ENCODE peak calls at places on chromosomes 5 and 9, in ten cellular contexts. O is stomach, G is body of pancreas, V is HCT116, F is ovary, A is transverse colon, L is endothelial cell of umbilical vein, E is tibial nerve, H is A549, J is uterus. I is an unnamed sample.

GRCh38 chr9:68947015-68947414 is 66.9 kb downstream of the PRKACG start:
- DNase-seq in O (no peak), G (no peak), V (no peak), F (no peak), A (no peak), L (no peak), E (no peak), H (no peak), J (no peak), I (no peak)

GRCh38 chr5:150789943-150790611 is 11.5 kb downstream of the SMIM3 start:
- DNase-seq in O (no peak), G (peak; percentile 35), V (peak; percentile 85), F (no peak), A (peak; percentile 31), L (peak; percentile 87), E (peak; percentile 21), H (no peak), J (peak; percentile 76), I (no peak)

GRCh38 chr5:110957934-110958333 is 113.6 kb upstream of the TSLP start:
- DNase-seq in O (no peak), G (no peak), V (no peak), F (no peak), A (no peak), L (no peak), E (no peak), H (no peak), J (no peak), I (no peak)

GRCh38 chr9:22044583-22044982 is 35.5 kb upstream of the CDKN2B start:
- DNase-seq in O (no peak), G (no peak), V (no peak), F (no peak), A (no peak), L (peak; percentile 87), E (no peak), H (no peak), J (no peak), I (no peak)

GRCh38 chr5:75611324-75612210 is at the start of gene ANKDD1B:
- DNase-seq in O (peak; percentile 38), G (peak; percentile 57), V (no peak), F (peak; percentile 58), A (peak; percentile 34), L (peak; percentile 60), E (no peak), H (peak; percentile 60), J (peak; percentile 31), I (no peak)

GRCh38 chr5:16937023-16937379 is 913 bp upstream of the MYO10 start:
- DNase-seq in O (peak; percentile 77), G (peak; percentile 87), V (no peak), F (no peak), A (peak; percentile 75), L (no peak), E (no peak), H (no peak), J (no peak), I (no peak)

GRCh38 chr5:67281874-67282273 is 85.3 kb upstream of the CD180 start:
- DNase-seq in O (no peak), G (no peak), V (no peak), F (no peak), A (no peak), L (no peak), E (no peak), H (no peak), J (no peak), I (no peak)

GRCh38 chr5:154189256-154189818 is 1.2 kb upstream of the GALNT10 start:
- DNase-seq in O (no peak), G (no peak), V (no peak), F (peak; percentile 52), A (peak; percentile 29), L (peak; percentile 8), E (no peak), H (no peak), J (no peak), I (no peak)

GRCh38 chr9:132597073-132597775 is 14.8 kb downstream of the BARHL1 start:
- DNase-seq in O (no peak), G (peak; percentile 19), V (no peak), F (no peak), A (no peak), L (no peak), E (no peak), H (no peak), J (no peak), I (no peak)

GRCh38 chr9:90822866-90823265 is 21.2 kb downstream of the SYK start:
- DNase-seq in O (no peak), G (no peak), V (no peak), F (no peak), A (no peak), L (no peak), E (no peak), H (no peak), J (no peak), I (no peak)

GRCh38 chr9:86175743-86176456 is 76.5 kb upstream of the GOLM1 start:
- DNase-seq in O (no peak), G (peak; percentile 6), V (no peak), F (no peak), A (no peak), L (no peak), E (no peak), H (no peak), J (no peak), I (no peak)

GRCh38 chr5:149488645-149489306 is 62.5 kb downstream of the CSNK1A1 start:
- DNase-seq in O (no peak), G (no peak), V (no peak), F (no peak), A (peak; percentile 36), L (no peak), E (no peak), H (no peak), J (no peak), I (no peak)

GRCh38 chr5:149487672-149488071 is 63.6 kb downstream of the CSNK1A1 start:
- DNase-seq in O (no peak), G (no peak), V (no peak), F (no peak), A (no peak), L (no peak), E (no peak), H (no peak), J (no peak), I (no peak)

GRCh38 chr5:149489605-149490037 is 61.6 kb downstream of the CSNK1A1 start:
- DNase-seq in O (no peak), G (peak; percentile 33), V (no peak), F (no peak), A (no peak), L (peak; percentile 62), E (no peak), H (no peak), J (no peak), I (no peak)

GRCh38 chr5:149486726-149487635 is 64.3 kb downstream of the CSNK1A1 start:
- DNase-seq in O (no peak), G (no peak), V (no peak), F (no peak), A (no peak), L (peak; percentile 44), E (no peak), H (no peak), J (no peak), I (no peak)

DNA sequence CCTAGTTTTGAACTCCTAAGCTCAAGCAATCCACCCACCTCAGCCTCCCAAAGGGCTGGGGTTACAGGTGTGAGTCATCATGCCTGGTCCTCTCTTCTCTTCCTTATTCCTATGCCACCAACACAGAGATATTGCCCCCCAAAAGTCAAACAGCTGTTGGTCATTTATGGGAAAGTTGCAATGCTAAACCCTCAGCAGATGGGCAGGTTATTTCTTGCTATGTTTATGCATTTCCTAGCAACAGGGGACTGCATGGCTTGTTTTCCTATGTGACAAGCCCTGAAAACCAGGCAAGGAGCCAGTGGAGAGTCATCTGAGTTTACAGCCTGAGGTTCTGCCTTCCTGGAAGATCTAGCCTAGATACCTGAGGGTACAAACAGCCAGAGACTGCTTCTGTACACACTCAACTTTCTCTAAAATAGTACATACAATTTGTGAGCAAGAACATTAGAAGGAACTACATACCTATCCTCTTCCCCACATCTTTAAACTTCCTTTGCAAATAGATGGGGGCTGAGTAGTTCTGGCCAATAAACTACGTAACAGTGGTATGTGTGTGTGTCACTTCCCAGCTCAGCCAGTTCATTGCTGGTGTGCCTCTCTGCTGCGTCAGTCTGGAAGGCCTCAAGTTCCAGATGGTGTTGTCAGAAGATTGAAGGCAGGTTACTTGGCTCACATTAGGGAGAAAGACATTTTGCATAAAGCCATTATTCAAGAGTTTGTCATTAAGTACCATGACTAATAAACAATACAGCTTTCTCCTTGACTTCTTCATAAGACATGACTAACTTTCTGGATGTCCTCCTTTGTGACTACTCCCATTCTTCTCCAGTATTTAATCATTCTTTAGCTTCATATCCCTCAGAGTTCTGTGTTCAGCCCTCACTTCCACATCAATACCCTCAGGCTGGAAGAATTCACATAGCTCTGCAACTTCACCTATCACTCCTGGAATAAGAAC is 65.3 kb downstream of the CSNK1A1 start:
- DNase-seq in O (peak; percentile 79), G (peak; percentile 89), V (peak; percentile 90), F (no peak), A (peak; percentile 90), L (peak; percentile 98), E (peak; percentile 55), H (peak; percentile 63), J (peak; percentile 91), I (peak; percentile 69)
- TF ChIP-seq POLR2A in O (no peak), G (no peak), V (no peak), F (no peak), A (peak; percentile 57), L (peak; percentile 1), E (no peak), H (no peak), J (no peak), I (peak; percentile 55)

DNA sequence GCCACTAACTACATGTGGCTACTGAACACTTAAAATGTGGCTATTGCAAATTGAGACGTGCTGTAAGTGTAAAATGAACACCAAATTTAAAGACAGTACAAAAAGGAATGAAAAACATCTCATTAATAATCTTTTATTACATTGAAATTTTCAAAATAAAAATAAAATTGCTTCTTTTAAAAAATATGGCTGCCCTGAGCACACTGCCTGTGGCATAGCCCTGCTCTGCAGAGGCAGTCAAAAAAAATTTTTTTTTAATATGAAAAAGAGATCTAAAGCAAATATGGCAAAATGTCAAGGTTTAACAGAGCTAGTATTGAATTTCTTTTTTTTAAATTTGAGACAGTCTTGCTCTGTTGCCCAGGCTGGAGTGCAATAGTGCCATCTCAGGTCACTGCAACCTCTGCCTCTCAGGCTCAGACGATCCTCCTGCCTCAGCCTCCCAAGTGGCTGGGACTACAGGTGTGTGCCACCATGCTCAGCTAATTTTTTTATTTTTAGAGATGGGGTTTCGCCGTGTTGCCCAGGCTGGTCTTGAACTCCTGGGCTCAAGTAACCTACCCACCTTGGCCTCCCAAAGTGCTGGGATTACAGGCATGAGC is 25.6 kb downstream of the CARNMT1 start:
- DNase-seq in O (no peak), G (no peak), V (no peak), F (no peak), A (no peak), L (no peak), E (no peak), H (no peak), J (no peak), I (no peak)
- H3K27ac ChIP-seq in O (no peak overlapping the region), G (no peak overlapping the region), V (no peak overlapping the region), F (no peak overlapping the region), A (no peak overlapping the region), L (no peak overlapping the region), E (no peak overlapping the region), H (no peak overlapping the region), J (no peak overlapping the region), I (no peak overlapping the region)

GRCh38 chr9:136949817-136950655 is 2.0 kb upstream of the LCN12 start:
- DNase-seq in O (peak; percentile 98), G (peak; percentile 97), V (peak; percentile 85), F (peak; percentile 95), A (peak; percentile 98), L (peak; percentile 93), E (peak; percentile 92), H (peak; percentile 99), J (peak; percentile 92), I (peak; percentile 98)
- TF ChIP-seq POLR2A in O (no peak), G (peak; percentile 68), V (peak; percentile 60), F (peak; percentile 22), A (peak; percentile 80), L (peak; percentile 57), E (peak; percentile 52), H (peak; percentile 76), J (peak; percentile 66), I (peak; percentile 83)

GRCh38 chr5:142845402-142845901 is 75.3 kb downstream of the ARHGAP26 start:
- DNase-seq in O (no peak), G (peak; percentile 30), V (no peak), F (no peak), A (peak; percentile 37), L (peak; percentile 42), E (no peak), H (no peak), J (no peak), I (no peak)
- H3K27ac ChIP-seq in O (peak overlapping the region; percentile 80), G (no peak overlapping the region), V (peak overlapping the region; percentile 51), F (no peak overlapping the region), A (peak overlapping the region; percentile 54), L (no peak overlapping the region), E (no peak overlapping the region), H (peak overlapping the region; percentile 57), J (peak overlapping the region; percentile 12), I (no peak overlapping the region)

I was measured in Peyer's patch.